ENCODE peak calls at places on chromosomes 3 and 15, in seven cellular contexts. L is HFF-Myc, Y is AG09309, Q is transverse colon, U is sigmoid colon, C is A673, X is mammary epithelial cell. Z is an unnamed sample.

GRCh38 chr15:93152264-93152884 is 63.4 kb upstream of the RGMA start:
- DNase-seq in L (no peak), X (no peak), Q (peak; percentile 18), C (no peak), U (no peak), Y (no peak), Z (no peak)

GRCh38 chr15:41011055-41011815 is 58.0 kb downstream of the CHAC1 start:
- DNase-seq in U (no peak), Q (no peak), L (no peak), X (no peak), Y (no peak), C (peak; percentile 77), Z (no peak)

GRCh38 chr15:74748322-74748946 is at the start of gene CYP1A2:
- DNase-seq in L (no peak), Q (no peak), C (no peak), Y (no peak), U (no peak), X (no peak), Z (no peak)

GRCh38 chr15:39685999-39686613 is 96.5 kb downstream of the FSIP1 start:
- DNase-seq in C (peak; percentile 60), U (no peak), Y (no peak), Q (peak; percentile 31), X (peak; percentile 36), L (no peak), Z (no peak)

GRCh38 chr15:34651962-34652725 is 68.7 kb upstream of the GOLGA8B start:
- DNase-seq in Y (no peak), U (no peak), L (no peak), Q (no peak), C (no peak), X (no peak), Z (no peak)

GRCh38 chr3:65400893-65401292 is 637.8 kb downstream of the MAGI1 start:
- DNase-seq in X (no peak), L (no peak), C (no peak), Y (no peak), Q (no peak), U (no peak), Z (no peak)

GRCh38 chr3:12558706-12559105 is 1.8 kb downstream of the MKRN2 start:
- DNase-seq in U (no peak), Q (no peak), L (no peak), C (no peak), X (no peak), Y (no peak), Z (no peak)

GRCh38 chr15:32855942-32856341 is 138.1 kb downstream of the GREM1 start:
- DNase-seq in Y (peak; percentile 99), C (peak; percentile 81), L (peak; percentile 95), U (no peak), Q (no peak), X (peak; percentile 92), Z (peak; percentile 98)

GRCh38 chr3:101675709-101676218 is 1.2 kb downstream of the ZBTB11 start:
- DNase-seq in Q (peak; percentile 30), Y (no peak), L (no peak), C (no peak), U (no peak), X (peak; percentile 8), Z (no peak)

GRCh38 chr3:51391566-51392300 is 648 bp downstream of the RBM15B start:
- DNase-seq in U (no peak), L (no peak), Y (no peak), X (peak; percentile 37), Q (peak; percentile 31), C (peak; percentile 6), Z (no peak)

GRCh38 chr3:139121513-139122220 is 77.0 kb upstream of the PRR23C start:
- DNase-seq in L (no peak), C (no peak), Q (peak; percentile 71), Y (peak; percentile 18), U (no peak), X (no peak), Z (no peak)

GRCh38 chr15:79872358-79873017 is 24.3 kb downstream of the MTHFS start:
- DNase-seq in Y (peak; percentile 45), Q (no peak), U (no peak), C (no peak), X (peak; percentile 67), L (peak; percentile 25), Z (peak; percentile 38)

GRCh38 chr3:128448491-128448890 is 18.2 kb downstream of the DNAJB8 start:
- DNase-seq in L (no peak), U (no peak), X (no peak), Q (no peak), C (no peak), Y (no peak), Z (no peak)

GRCh38 chr15:92821491-92822116 is 78.5 kb upstream of the CHD2 start:
- DNase-seq in X (peak; percentile 75), Q (no peak), C (no peak), L (no peak), U (no peak), Y (no peak), Z (no peak)

GRCh38 chr3:113151475-113152031 is 59.8 kb upstream of the BOC start:
- DNase-seq in Y (no peak), C (peak; percentile 93), U (peak; percentile 93), Q (no peak), L (no peak), X (no peak), Z (no peak)

GRCh38 chr3:18443670-18444596 is 18.8 kb upstream of the SATB1 start:
- DNase-seq in U (peak; percentile 71), Y (no peak), Q (peak; percentile 31), C (peak; percentile 11), X (no peak), L (no peak), Z (no peak)

GRCh38 chr15:75727851-75728715 is 15.4 kb upstream of the CSPG4 start:
- DNase-seq in U (peak; percentile 85), Y (no peak), L (no peak), X (peak; percentile 26), C (peak; percentile 67), Q (peak; percentile 67), Z (no peak)

GRCh38 chr3:186025161-186025560 is 83.7 kb downstream of the ETV5 start:
- DNase-seq in C (no peak), X (no peak), Q (no peak), Y (no peak), U (no peak), L (peak; percentile 65), Z (no peak)

GRCh38 chr3:44338010-44338827 is at the start of gene TCAIM:
- DNase-seq in U (peak; percentile 99), X (peak; percentile 98), Q (peak; percentile 99), C (peak; percentile 95), Y (peak; percentile 78), L (peak; percentile 88), Z (peak; percentile 90)

GRCh38 chr15:90912770-90913075 is 9.6 kb downstream of the MAN2A2 start:
- DNase-seq in Q (no peak), C (no peak), X (no peak), L (no peak), Y (no peak), U (no peak), Z (no peak)

GRCh38 chr15:90913398-90913944 is 10.4 kb downstream of the MAN2A2 start:
- DNase-seq in U (no peak), L (no peak), Y (no peak), C (no peak), X (no peak), Q (no peak), Z (no peak)

GRCh38 chr15:90911302-90911623 is 8.2 kb downstream of the MAN2A2 start:
- DNase-seq in L (no peak), Q (no peak), X (no peak), C (no peak), Y (no peak), U (no peak), Z (no peak)

GRCh38 chr15:90910441-90911301 is 7.6 kb downstream of the MAN2A2 start:
- DNase-seq in L (no peak), Q (no peak), Y (no peak), U (no peak), X (no peak), C (no peak), Z (no peak)

GRCh38 chr15:90911906-90912769 is 9.0 kb downstream of the MAN2A2 start:
- DNase-seq in Y (no peak), Q (no peak), U (no peak), C (no peak), X (no peak), L (no peak), Z (no peak)
- H3K4me3 ChIP-seq in Y (no peak overlapping the region), Q (no peak overlapping the region), U (no peak overlapping the region), C (no peak overlapping the region), X (no peak overlapping the region), L (no peak overlapping the region), Z (no peak overlapping the region)

DNA sequence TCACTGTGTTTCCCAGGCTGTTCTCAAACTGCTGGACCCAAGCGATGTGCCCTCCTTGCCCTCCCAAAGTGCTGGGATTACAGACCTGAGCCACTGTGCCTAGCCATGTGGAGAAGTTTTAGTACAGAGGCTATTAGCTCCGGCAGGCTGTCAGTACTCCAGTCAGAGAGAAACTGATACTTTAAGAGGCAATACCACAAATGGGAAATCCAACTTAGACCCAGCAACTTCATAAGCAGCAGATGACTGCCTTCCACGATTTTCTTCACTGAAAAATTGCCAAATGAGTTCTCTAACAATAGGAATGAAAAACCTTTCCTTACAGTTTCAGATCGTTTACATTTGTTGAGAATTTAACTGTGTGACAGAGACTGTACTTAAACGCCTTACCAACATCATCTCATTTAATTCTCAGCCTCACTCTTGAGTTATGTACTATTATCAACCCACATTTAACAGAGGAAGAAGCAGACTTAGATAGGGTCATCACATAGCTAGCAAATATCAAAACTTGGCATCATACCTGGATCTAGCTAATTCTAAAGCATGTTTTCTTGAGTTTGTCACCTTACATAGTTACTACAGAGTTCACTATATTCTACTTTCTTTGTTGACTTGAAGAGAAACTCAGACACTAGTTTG is 127.4 kb downstream of the TCF12 start:
- DNase-seq in L (no peak), X (no peak), Y (no peak), Q (no peak), C (no peak), U (no peak), Z (no peak)
- TF ChIP-seq CTCF in L (no peak), X (no peak), Y (no peak), Q (no peak), C (no peak), U (no peak), Z (no peak)

GRCh38 chr3:29324180-29324651 is 43.3 kb downstream of the RBMS3 start:
- DNase-seq in C (peak; percentile 45), X (peak; percentile 51), Y (no peak), L (no peak), Q (peak; percentile 11), U (peak; percentile 80), Z (peak; percentile 46)
- H3K4me3 ChIP-seq in C (no peak overlapping the region), X (no peak overlapping the region), Y (peak overlapping the region; percentile 16), L (no peak overlapping the region), Q (peak overlapping the region; percentile 14), U (peak overlapping the region; percentile 34), Z (no peak overlapping the region)

DNA sequence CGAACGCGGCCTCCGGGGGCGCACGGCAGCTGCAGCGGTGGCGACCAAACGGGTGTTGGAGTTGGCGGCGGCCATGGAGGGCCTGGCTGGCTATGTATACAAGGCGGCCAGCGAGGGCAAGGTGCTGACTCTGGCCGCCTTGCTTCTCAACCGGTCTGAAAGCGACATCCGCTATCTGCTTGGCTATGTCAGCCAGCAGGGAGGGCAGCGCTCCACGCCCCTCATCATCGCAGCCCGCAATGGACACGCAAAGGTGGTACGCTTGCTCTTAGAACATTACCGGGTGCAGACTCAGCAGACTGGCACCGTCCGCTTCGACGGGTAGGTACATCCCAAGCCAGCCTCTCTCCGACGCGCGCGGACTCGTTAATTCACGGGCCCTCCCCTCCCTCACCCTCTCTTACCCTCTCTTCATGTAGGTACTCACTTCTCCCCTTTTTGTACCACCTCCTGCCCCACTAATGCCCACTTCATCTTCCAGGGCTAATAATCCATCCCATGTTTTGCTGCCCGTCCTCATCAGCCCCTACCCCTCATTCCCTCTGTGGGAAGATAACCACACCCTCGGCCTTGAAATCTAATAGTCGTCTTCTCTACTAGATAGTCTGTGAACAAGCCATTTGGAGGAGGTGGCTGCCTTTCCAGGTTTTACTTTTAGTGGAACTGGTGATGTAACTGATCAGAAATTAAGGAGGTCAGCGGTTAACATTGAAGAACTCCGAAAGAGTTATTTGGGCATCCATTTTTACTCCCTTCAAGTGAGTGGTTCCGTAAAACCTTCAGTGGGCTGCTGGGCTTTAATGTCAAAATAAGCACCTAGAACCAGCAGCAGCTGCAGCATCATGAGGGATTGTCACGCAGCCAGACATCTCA is 1.0 kb downstream of the FEM1B start:
- DNase-seq in C (peak; percentile 58), U (no peak), L (no peak), Q (no peak), X (peak; percentile 54), Y (no peak), Z (no peak)
- TF ChIP-seq CTCF in C (peak; percentile 53), U (peak; percentile 39), L (no peak), Q (peak; percentile 42), X (peak; percentile 38), Y (peak; percentile 47), Z (peak; percentile 42)

Z was measured in retinal pigment epithelial cell.